ENCODE peak calls at places on chromosomes 11 and 22, in ten cellular contexts. One of them, this sample, is unnamed.

GRCh38 chr22:46508391-46508999 is 28.9 kb downstream of the CELSR1 start:
- DNase-seq in esophagus squamous epithelium: no peak
- DNase-seq in prostate gland: no peak
- DNase-seq in tibial nerve: no peak
- DNase-seq in right lobe of liver: no peak
- DNase-seq in IMR-90: no peak
- DNase-seq in heart left ventricle: no peak
- DNase-seq in K562: no peak
- DNase-seq in body of pancreas: no peak
- DNase-seq in A549: no peak
- DNase-seq in this sample: no peak

GRCh38 chr11:78149646-78150045 is 10.2 kb upstream of the ALG8 start:
- DNase-seq in right lobe of liver: no peak
- DNase-seq in body of pancreas: no peak
- DNase-seq in K562: no peak
- DNase-seq in A549: peak; percentile 52
- DNase-seq in heart left ventricle: no peak
- DNase-seq in prostate gland: no peak
- DNase-seq in tibial nerve: peak; percentile 43
- DNase-seq in IMR-90: peak; percentile 87
- DNase-seq in esophagus squamous epithelium: no peak
- DNase-seq in this sample: no peak

GRCh38 chr22:47601666-47602065 is 839.2 kb downstream of the TBC1D22A start:
- DNase-seq in prostate gland: no peak
- DNase-seq in right lobe of liver: no peak
- DNase-seq in esophagus squamous epithelium: no peak
- DNase-seq in tibial nerve: no peak
- DNase-seq in A549: no peak
- DNase-seq in K562: no peak
- DNase-seq in IMR-90: no peak
- DNase-seq in heart left ventricle: no peak
- DNase-seq in body of pancreas: no peak
- DNase-seq in this sample: no peak

GRCh38 chr22:44735518-44736428 is 16.6 kb upstream of the ARHGAP8 start:
- DNase-seq in esophagus squamous epithelium: no peak
- DNase-seq in prostate gland: peak; percentile 60
- DNase-seq in body of pancreas: peak; percentile 68
- DNase-seq in heart left ventricle: peak; percentile 88
- DNase-seq in K562: peak; percentile 75
- DNase-seq in A549: peak; percentile 56
- DNase-seq in tibial nerve: peak; percentile 90
- DNase-seq in right lobe of liver: peak; percentile 84
- DNase-seq in IMR-90: peak; percentile 41
- DNase-seq in this sample: no peak

GRCh38 chr11:12075822-12076821 is 34.3 kb upstream of the MICAL2 start:
- DNase-seq in IMR-90: peak; percentile 100
- DNase-seq in right lobe of liver: no peak
- DNase-seq in heart left ventricle: no peak
- DNase-seq in esophagus squamous epithelium: no peak
- DNase-seq in prostate gland: no peak
- DNase-seq in A549: peak; percentile 97
- DNase-seq in body of pancreas: peak; percentile 42
- DNase-seq in tibial nerve: no peak
- DNase-seq in K562: no peak
- DNase-seq in this sample: peak; percentile 61

GRCh38 chr11:8442301-8442700 is 151.7 kb downstream of the STK33 start:
- DNase-seq in prostate gland: no peak
- DNase-seq in body of pancreas: no peak
- DNase-seq in right lobe of liver: no peak
- DNase-seq in K562: no peak
- DNase-seq in A549: no peak
- DNase-seq in heart left ventricle: no peak
- DNase-seq in esophagus squamous epithelium: no peak
- DNase-seq in tibial nerve: no peak
- DNase-seq in IMR-90: no peak
- DNase-seq in this sample: no peak

GRCh38 chr22:40499187-40499753 is 128.9 kb downstream of the SGSM3 start:
- DNase-seq in body of pancreas: peak; percentile 68
- DNase-seq in A549: peak; percentile 89
- DNase-seq in K562: peak; percentile 40
- DNase-seq in tibial nerve: no peak
- DNase-seq in esophagus squamous epithelium: no peak
- DNase-seq in IMR-90: peak; percentile 99
- DNase-seq in right lobe of liver: no peak
- DNase-seq in prostate gland: no peak
- DNase-seq in heart left ventricle: no peak
- DNase-seq in this sample: no peak

GRCh38 chr22:19064354-19065054 is 57.7 kb downstream of the DGCR2 start:
- DNase-seq in body of pancreas: no peak
- DNase-seq in right lobe of liver: no peak
- DNase-seq in A549: no peak
- DNase-seq in IMR-90: no peak
- DNase-seq in K562: no peak
- DNase-seq in esophagus squamous epithelium: no peak
- DNase-seq in tibial nerve: no peak
- DNase-seq in prostate gland: no peak
- DNase-seq in heart left ventricle: no peak
- DNase-seq in this sample: no peak

GRCh38 chr11:65311197-65311631 is 3.5 kb upstream of the CDC42EP2 start:
- DNase-seq in body of pancreas: no peak
- DNase-seq in A549: no peak
- DNase-seq in right lobe of liver: no peak
- DNase-seq in tibial nerve: no peak
- DNase-seq in IMR-90: no peak
- DNase-seq in K562: no peak
- DNase-seq in prostate gland: no peak
- DNase-seq in heart left ventricle: no peak
- DNase-seq in esophagus squamous epithelium: no peak
- DNase-seq in this sample: no peak

GRCh38 chr11:115524572-115524971 is 20.4 kb upstream of the CADM1 start:
- DNase-seq in heart left ventricle: no peak
- DNase-seq in body of pancreas: no peak
- DNase-seq in A549: no peak
- DNase-seq in esophagus squamous epithelium: no peak
- DNase-seq in right lobe of liver: no peak
- DNase-seq in tibial nerve: no peak
- DNase-seq in K562: no peak
- DNase-seq in prostate gland: no peak
- DNase-seq in IMR-90: no peak
- DNase-seq in this sample: no peak

GRCh38 chr11:115523727-115524399 is 19.6 kb upstream of the CADM1 start:
- DNase-seq in IMR-90: no peak
- DNase-seq in heart left ventricle: no peak
- DNase-seq in right lobe of liver: no peak
- DNase-seq in tibial nerve: no peak
- DNase-seq in K562: no peak
- DNase-seq in esophagus squamous epithelium: no peak
- DNase-seq in prostate gland: no peak
- DNase-seq in body of pancreas: no peak
- DNase-seq in A549: no peak
- DNase-seq in this sample: no peak

GRCh38 chr11:115528217-115528616 is 24.0 kb upstream of the CADM1 start:
- DNase-seq in heart left ventricle: no peak
- DNase-seq in prostate gland: no peak
- DNase-seq in tibial nerve: no peak
- DNase-seq in body of pancreas: no peak
- DNase-seq in K562: no peak
- DNase-seq in right lobe of liver: no peak
- DNase-seq in A549: no peak
- DNase-seq in esophagus squamous epithelium: no peak
- DNase-seq in IMR-90: no peak
- DNase-seq in this sample: no peak

GRCh38 chr11:115527534-115528125 is 23.4 kb upstream of the CADM1 start:
- DNase-seq in esophagus squamous epithelium: no peak
- DNase-seq in IMR-90: no peak
- DNase-seq in tibial nerve: no peak
- DNase-seq in body of pancreas: peak; percentile 33
- DNase-seq in A549: no peak
- DNase-seq in K562: no peak
- DNase-seq in right lobe of liver: no peak
- DNase-seq in prostate gland: peak; percentile 36
- DNase-seq in heart left ventricle: no peak
- DNase-seq in this sample: no peak

DNA sequence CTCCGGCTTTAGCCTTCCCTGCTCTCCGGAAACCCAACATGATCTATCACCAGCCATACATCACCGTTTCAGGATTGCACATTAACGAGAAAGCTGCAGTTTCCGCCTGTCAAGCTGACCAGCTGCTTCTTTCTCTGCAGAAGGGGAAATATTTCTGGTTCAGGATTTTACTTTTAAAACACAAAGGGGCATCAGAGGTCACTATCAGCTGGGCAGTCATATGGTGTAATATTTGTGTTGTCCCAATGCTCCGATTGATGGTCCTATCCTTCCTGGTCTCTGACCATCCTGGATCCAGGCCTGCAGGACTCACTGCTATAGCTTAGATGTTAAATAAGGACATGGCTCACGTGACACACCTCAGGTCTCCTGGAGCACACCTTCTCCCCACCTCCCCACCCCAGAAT is 21.4 kb upstream of the CADM1 start:
- DNase-seq in heart left ventricle: no peak
- DNase-seq in body of pancreas: no peak
- DNase-seq in K562: no peak
- DNase-seq in IMR-90: no peak
- DNase-seq in prostate gland: no peak
- DNase-seq in esophagus squamous epithelium: no peak
- DNase-seq in A549: no peak
- DNase-seq in tibial nerve: no peak
- DNase-seq in right lobe of liver: no peak
- DNase-seq in this sample: no peak
- H3K4me3 ChIP-seq in heart left ventricle: no peak overlapping the region
- H3K4me3 ChIP-seq in body of pancreas: no peak overlapping the region
- H3K4me3 ChIP-seq in K562: no peak overlapping the region
- H3K4me3 ChIP-seq in IMR-90: no peak overlapping the region
- H3K4me3 ChIP-seq in prostate gland: no peak overlapping the region
- H3K4me3 ChIP-seq in esophagus squamous epithelium: no peak overlapping the region
- H3K4me3 ChIP-seq in A549: no peak overlapping the region
- H3K4me3 ChIP-seq in tibial nerve: no peak overlapping the region
- H3K4me3 ChIP-seq in right lobe of liver: no peak overlapping the region
- H3K4me3 ChIP-seq in this sample: no peak overlapping the region

GRCh38 chr11:47715082-47715669 is at the start of gene AGBL2:
- DNase-seq in K562: peak; percentile 77
- DNase-seq in heart left ventricle: peak; percentile 90
- DNase-seq in A549: peak; percentile 69
- DNase-seq in tibial nerve: peak; percentile 44
- DNase-seq in body of pancreas: peak; percentile 70
- DNase-seq in prostate gland: peak; percentile 52
- DNase-seq in right lobe of liver: peak; percentile 83
- DNase-seq in esophagus squamous epithelium: no peak
- DNase-seq in IMR-90: peak; percentile 50
- DNase-seq in this sample: peak; percentile 46
- TF ChIP-seq POLR2A in K562: peak; percentile 66
- TF ChIP-seq POLR2A in heart left ventricle: no peak
- TF ChIP-seq POLR2A in A549: peak; percentile 90
- TF ChIP-seq POLR2A in tibial nerve: peak; percentile 51
- TF ChIP-seq POLR2A in body of pancreas: peak; percentile 81
- TF ChIP-seq POLR2A in prostate gland: peak; percentile 67
- TF ChIP-seq POLR2A in right lobe of liver: peak; percentile 49
- TF ChIP-seq POLR2A in esophagus squamous epithelium: no peak
- TF ChIP-seq POLR2A in IMR-90: no peak
- TF ChIP-seq POLR2A in this sample: no peak

DNA sequence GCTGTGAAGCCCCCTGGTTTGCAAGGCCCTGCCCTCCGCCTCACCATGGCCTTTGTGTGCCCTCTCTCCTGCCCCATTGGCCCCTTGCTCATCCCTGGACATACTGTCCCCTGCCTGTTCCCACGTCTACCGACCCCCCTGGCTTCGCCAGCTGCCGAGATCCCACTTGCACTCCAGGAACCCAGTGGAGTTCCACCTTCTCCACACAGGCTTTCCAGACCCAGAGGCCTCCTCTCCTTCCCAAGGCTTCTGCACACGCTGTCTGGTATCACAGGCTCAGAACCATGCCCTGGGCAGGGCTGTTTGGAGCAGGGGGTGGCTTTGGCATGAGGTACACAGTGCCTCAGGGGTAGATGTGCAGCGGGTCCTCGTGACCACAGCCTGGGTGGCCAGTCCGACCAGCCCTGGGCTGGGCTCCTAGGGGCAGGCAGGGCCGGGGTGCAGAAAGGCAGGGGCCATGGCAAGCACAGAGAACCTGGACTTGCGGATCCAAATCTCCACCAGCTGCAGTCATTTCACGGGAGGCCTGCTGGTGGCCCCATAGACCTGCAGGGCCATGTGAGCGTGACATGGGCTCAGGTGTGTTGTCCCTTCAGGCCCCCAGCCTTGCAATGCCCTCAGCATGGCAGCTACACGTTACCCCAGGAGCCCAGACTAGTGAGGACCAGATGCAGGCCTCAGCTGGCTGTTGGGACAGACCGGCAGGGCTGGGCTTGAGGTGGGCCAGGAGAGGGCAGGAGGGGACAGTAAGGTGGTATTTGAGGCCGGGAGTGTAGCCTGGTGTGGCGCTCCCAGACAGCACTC is 9.5 kb downstream of the GRK2 start:
- DNase-seq in K562: no peak
- DNase-seq in esophagus squamous epithelium: no peak
- DNase-seq in heart left ventricle: peak; percentile 49
- DNase-seq in right lobe of liver: no peak
- DNase-seq in IMR-90: no peak
- DNase-seq in A549: no peak
- DNase-seq in prostate gland: no peak
- DNase-seq in body of pancreas: no peak
- DNase-seq in tibial nerve: no peak
- DNase-seq in this sample: peak; percentile 10
- H3K4me1 ChIP-seq in K562: peaks cover 88% of the 10 kb centered on the region
- H3K4me1 ChIP-seq in esophagus squamous epithelium: peaks cover 99% of the 10 kb centered on the region
- H3K4me1 ChIP-seq in heart left ventricle: peaks cover 95% of the 10 kb centered on the region
- H3K4me1 ChIP-seq in right lobe of liver: peaks cover 43% of the 10 kb centered on the region
- H3K4me1 ChIP-seq in IMR-90: peaks cover 24% of the 10 kb centered on the region
- H3K4me1 ChIP-seq in A549: peaks cover 4% of the 10 kb centered on the region
- H3K4me1 ChIP-seq in prostate gland: peaks cover 62% of the 10 kb centered on the region
- H3K4me1 ChIP-seq in body of pancreas: peaks cover 69% of the 10 kb centered on the region
- H3K4me1 ChIP-seq in tibial nerve: peaks cover 92% of the 10 kb centered on the region
- H3K4me1 ChIP-seq in this sample: peaks cover 74% of the 10 kb centered on the region

DNA sequence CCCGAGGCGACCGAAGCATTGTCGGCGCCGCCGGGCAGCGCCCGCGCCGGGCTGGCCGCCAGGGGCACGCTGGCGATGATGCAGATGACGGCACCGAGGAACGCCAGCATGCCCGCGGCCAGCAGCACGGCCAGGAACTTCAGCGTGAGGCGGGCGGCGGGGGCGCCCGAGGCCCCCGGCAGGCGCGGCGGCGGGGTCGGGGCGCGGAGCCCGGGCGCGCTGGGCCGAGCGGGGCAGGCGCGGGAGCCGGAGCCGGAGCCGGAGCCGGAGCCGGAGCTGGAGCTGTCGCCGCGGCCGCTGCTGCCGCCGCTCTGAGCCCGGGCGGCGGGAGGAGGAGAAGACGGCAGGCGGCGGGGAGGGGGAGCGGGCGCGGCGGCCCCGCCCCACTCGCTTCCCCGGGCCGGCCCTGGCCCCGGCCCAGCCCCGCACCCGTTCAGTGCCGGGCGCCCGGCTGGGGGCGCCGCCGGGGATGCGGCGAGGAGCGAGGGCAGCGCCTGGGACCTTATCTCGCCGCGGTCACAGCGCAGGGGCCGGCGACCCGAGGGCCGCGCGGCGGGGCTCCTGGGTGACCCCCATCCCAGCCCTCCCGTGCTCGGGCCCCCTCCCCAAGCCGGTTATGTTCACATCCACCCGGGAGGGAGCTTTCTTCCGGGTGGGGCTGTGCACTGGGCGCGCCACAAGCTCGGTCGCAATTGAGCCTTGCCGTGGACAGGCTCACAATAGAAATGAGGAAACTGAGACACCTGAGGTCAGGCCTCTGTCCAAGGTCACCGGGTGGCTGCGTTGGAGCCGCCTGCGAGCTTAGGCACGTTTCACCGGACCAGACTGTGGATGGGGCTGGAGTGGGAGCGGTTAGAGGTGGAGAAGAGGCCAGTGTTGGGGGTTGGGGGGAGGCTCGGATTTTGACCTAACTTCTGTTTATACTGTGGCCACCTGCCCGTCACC is at the start of gene NPTXR:
- DNase-seq in heart left ventricle: no peak
- DNase-seq in right lobe of liver: no peak
- DNase-seq in IMR-90: peak; percentile 31
- DNase-seq in esophagus squamous epithelium: no peak
- DNase-seq in tibial nerve: no peak
- DNase-seq in prostate gland: peak; percentile 58
- DNase-seq in body of pancreas: peak; percentile 72
- DNase-seq in K562: peak; percentile 83
- DNase-seq in A549: peak; percentile 40
- DNase-seq in this sample: peak; percentile 36
- H3K4me3 ChIP-seq in heart left ventricle: peak within 1 kb of the TSS; percentile 56
- H3K4me3 ChIP-seq in right lobe of liver: peak within 1 kb of the TSS; percentile 37
- H3K4me3 ChIP-seq in IMR-90: peak within 1 kb of the TSS; percentile 41
- H3K4me3 ChIP-seq in esophagus squamous epithelium: peak within 1 kb of the TSS; percentile 50
- H3K4me3 ChIP-seq in tibial nerve: peak within 1 kb of the TSS; percentile 51
- H3K4me3 ChIP-seq in prostate gland: peak within 1 kb of the TSS; percentile 45
- H3K4me3 ChIP-seq in body of pancreas: peak within 1 kb of the TSS; percentile 42
- H3K4me3 ChIP-seq in K562: peak within 1 kb of the TSS; percentile 53
- H3K4me3 ChIP-seq in A549: peak within 1 kb of the TSS; percentile 74
- H3K4me3 ChIP-seq in this sample: peak within 1 kb of the TSS; percentile 38

This sample was measured in gastrocnemius medialis.